ENCODE peak calls at places on chromosomes 2 and 18, in five cellular contexts. M is A549, H is heart left ventricle, X is GM20000, A is WTC11. Y is an unnamed sample.

GRCh38 chr2:85503611-85504433 is 35.1 kb upstream of the MAT2A start:
- DNase-seq in H (no peak), X (no peak), M (no peak), A (no peak), Y (no peak)

GRCh38 chr2:65710356-65710755 is 278.0 kb upstream of the SPRED2 start:
- DNase-seq in A (no peak), M (no peak), H (no peak), X (no peak), Y (no peak)

GRCh38 chr18:22536558-22536957 is 118.8 kb upstream of the CTAGE1 start:
- DNase-seq in X (no peak), H (no peak), A (no peak), M (no peak), Y (no peak)

GRCh38 chr2:112924855-112925254 is 13.9 kb downstream of the IL37 start:
- DNase-seq in A (no peak), X (no peak), H (no peak), M (peak; percentile 16), Y (no peak)

GRCh38 chr2:135742307-135742838 is 718 bp downstream of the UBXN4 start:
- DNase-seq in A (peak; percentile 48), H (peak; percentile 51), X (peak; percentile 68), M (peak; percentile 54), Y (peak; percentile 63)

GRCh38 chr2:158586491-158586890 is 129.7 kb downstream of the PKP4 start:
- DNase-seq in H (no peak), X (no peak), M (peak; percentile 55), A (no peak), Y (no peak)

GRCh38 chr2:213004197-213004821 is 147.1 kb downstream of the IKZF2 start:
- DNase-seq in X (no peak), A (no peak), H (no peak), M (no peak), Y (no peak)

GRCh38 chr2:191150121-191150450 is 708 bp downstream of the STAT4 start:
- DNase-seq in H (no peak), M (no peak), A (no peak), X (peak; percentile 28), Y (peak; percentile 31)

GRCh38 chr2:182404102-182404501 is 22.7 kb downstream of the PDE1A start:
- DNase-seq in A (no peak), M (peak; percentile 6), X (no peak), H (no peak), Y (no peak)

GRCh38 chr2:16628316-16628715 is 37.3 kb downstream of the CYRIA start:
- DNase-seq in H (no peak), M (no peak), A (no peak), X (no peak), Y (no peak)

GRCh38 chr18:9280854-9281253 is 53.7 kb upstream of the TWSG1 start:
- DNase-seq in M (no peak), H (no peak), A (no peak), X (no peak), Y (no peak)

GRCh38 chr2:190499976-190500588 is 34.4 kb downstream of the NEMP2 start:
- DNase-seq in X (no peak), H (no peak), M (no peak), A (peak; percentile 12), Y (no peak)

GRCh38 chr2:2157400-2157799 is 173.7 kb downstream of the MYT1L start:
- DNase-seq in X (no peak), A (no peak), M (no peak), H (no peak), Y (no peak)

GRCh38 chr2:74941284-74941683 is 17.2 kb upstream of the POLE4 start:
- DNase-seq in A (no peak), X (no peak), H (no peak), M (no peak), Y (no peak)

GRCh38 chr2:11753886-11754704 is 7.7 kb downstream of the LPIN1 start:
- DNase-seq in M (peak; percentile 37), A (no peak), X (peak; percentile 51), H (peak; percentile 46), Y (no peak)

GRCh38 chr2:38959938-38960608 is 70.4 kb downstream of the ARHGEF33 start:
- DNase-seq in H (peak; percentile 82), X (peak; percentile 91), A (peak; percentile 75), M (no peak), Y (peak; percentile 80)

GRCh38 chr2:48474599-48475298 is 55.2 kb upstream of the STON1 start:
- DNase-seq in X (no peak), H (no peak), A (no peak), M (no peak), Y (no peak)

GRCh38 chr2:18356676-18357075 is 203.8 kb downstream of the RDH14 start:
- DNase-seq in H (no peak), A (no peak), X (no peak), M (peak; percentile 34), Y (no peak)

GRCh38 chr2:216776076-216776726 is 80.9 kb upstream of the IGFBP5 start:
- DNase-seq in M (no peak), A (no peak), H (no peak), X (no peak), Y (no peak)

GRCh38 chr2:42801388-42801787 is 9.0 kb upstream of the HAAO start:
- DNase-seq in A (no peak), H (no peak), X (no peak), M (no peak), Y (no peak)

GRCh38 chr18:75529394-75529793 is 101.9 kb upstream of the SMIM21 start:
- DNase-seq in X (no peak), M (no peak), H (no peak), A (no peak), Y (no peak)

GRCh38 chr2:158600155-158600802 is 143.5 kb downstream of the PKP4 start:
- DNase-seq in X (no peak), H (peak; percentile 66), A (no peak), M (peak; percentile 40), Y (no peak)

GRCh38 chr2:114022360-114023085 is 132.6 kb downstream of the ACTR3 start:
- DNase-seq in A (no peak), M (peak; percentile 43), H (no peak), X (no peak), Y (no peak)

GRCh38 chr2:235654115-235654514 is 160.3 kb downstream of the AGAP1 start:
- DNase-seq in X (no peak), A (no peak), M (no peak), H (no peak), Y (no peak)

GRCh38 chr18:34352385-34353163 is 127.9 kb upstream of the NOL4 start:
- DNase-seq in A (no peak), X (no peak), M (no peak), H (no peak), Y (no peak)

GRCh38 chr2:216777637-216778273 is 82.1 kb downstream of the TNP1 start:
- DNase-seq in M (peak; percentile 87), H (no peak), A (peak; percentile 66), X (peak; percentile 71), Y (peak; percentile 78)

GRCh38 chr2:196166876-196167275 is 4.5 kb downstream of the STK17B start:
- DNase-seq in X (no peak), M (no peak), H (no peak), A (no peak), Y (no peak)

GRCh38 chr2:217793566-217794132 is 209.1 kb downstream of the TNS1 start:
- DNase-seq in A (no peak), M (no peak), X (no peak), H (no peak), Y (no peak)

GRCh38 chr2:240588669-240589068 is 2.1 kb downstream of the CAPN10 start:
- DNase-seq in X (no peak), M (no peak), A (no peak), H (no peak), Y (no peak)

GRCh38 chr2:43127208-43127940 is 99.0 kb downstream of the ZFP36L2 start:
- DNase-seq in H (peak; percentile 73), X (peak; percentile 74), A (peak; percentile 94), M (peak; percentile 72), Y (peak; percentile 81)

GRCh38 chr2:47509250-47509649 is 106.3 kb downstream of the MSH2 start:
- DNase-seq in X (no peak), H (no peak), M (no peak), A (no peak), Y (no peak)

GRCh38 chr2:55051026-55051866 is 995 bp upstream of the RTN4 start:
- DNase-seq in M (peak; percentile 96), H (peak; percentile 70), A (no peak), X (no peak), Y (no peak)

GRCh38 chr2:165454905-165455304 is 14.6 kb upstream of the CSRNP3 start:
- DNase-seq in H (no peak), X (no peak), M (no peak), A (no peak), Y (no peak)

GRCh38 chr2:165453672-165454071 is 15.8 kb upstream of the CSRNP3 start:
- DNase-seq in H (no peak), M (no peak), X (no peak), A (no peak), Y (no peak)

GRCh38 chr2:165450141-165450540 is 19.4 kb upstream of the CSRNP3 start:
- DNase-seq in M (no peak), X (no peak), H (no peak), A (no peak), Y (no peak)

GRCh38 chr2:165455940-165456479 is 13.5 kb upstream of the CSRNP3 start:
- DNase-seq in H (no peak), A (no peak), X (no peak), M (no peak), Y (no peak)

GRCh38 chr2:165452327-165452726 is 17.2 kb upstream of the CSRNP3 start:
- DNase-seq in M (no peak), X (no peak), A (no peak), H (no peak), Y (no peak)
- TF ChIP-seq CTCF in M (no peak), X (no peak), A (no peak), H (no peak), Y (no peak)

DNA sequence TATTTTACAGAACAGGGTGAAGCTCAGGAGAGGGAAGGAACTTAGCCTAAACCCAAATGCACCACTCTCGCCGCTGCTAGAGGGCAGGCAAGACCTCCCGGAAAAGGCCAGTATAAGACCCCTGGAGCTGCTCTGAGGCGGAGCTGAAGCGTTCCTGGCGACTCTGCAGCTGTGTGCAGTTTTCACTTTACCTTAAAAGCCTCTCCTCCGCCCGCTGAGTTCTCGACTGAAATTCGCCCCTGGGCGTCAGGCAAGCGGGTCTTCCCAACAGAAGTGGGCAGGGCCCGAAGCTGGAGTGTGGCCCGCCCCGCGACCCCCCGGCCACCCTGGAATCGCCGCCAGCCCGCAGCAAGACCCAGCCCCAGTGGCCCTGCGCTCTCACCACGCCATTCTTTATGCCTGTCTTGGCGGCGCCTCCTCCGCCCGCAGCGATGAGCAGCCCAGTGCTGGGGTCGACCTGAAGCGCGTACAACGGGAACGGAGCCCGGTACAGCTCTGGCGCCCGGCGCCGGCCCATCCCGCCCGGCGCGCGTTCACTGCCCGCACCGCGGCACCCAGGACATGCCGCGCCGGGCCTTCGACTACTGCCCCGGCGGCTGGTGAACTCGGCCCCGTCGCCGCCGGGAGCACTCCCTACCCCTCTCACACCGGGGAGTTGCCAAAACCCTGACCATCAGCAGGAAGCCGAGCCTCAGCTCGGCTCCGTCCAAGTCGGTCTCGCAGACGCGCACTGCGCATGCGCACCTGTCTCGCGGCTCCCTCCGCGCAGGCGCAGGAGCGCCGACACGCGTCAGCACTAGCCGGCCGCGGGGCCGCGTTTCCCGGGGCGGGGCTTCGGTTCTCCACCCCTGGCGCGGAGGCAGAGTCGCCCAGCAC is at the start of gene PREB:
- DNase-seq in H (peak; percentile 98), X (peak; percentile 100), A (peak; percentile 99), M (peak; percentile 96), Y (peak; percentile 99)
- TF ChIP-seq CTCF in H (peak; percentile 21), X (peak; percentile 10), A (no peak), M (no peak), Y (peak; percentile 36)

GRCh38 chr18:59272971-59273935 is at the start of gene RAX:
- DNase-seq in M (peak; percentile 42), X (peak; percentile 80), A (peak; percentile 94), H (no peak), Y (peak; percentile 81)
- TF ChIP-seq CTCF in M (no peak), X (peak; percentile 16), A (no peak), H (peak; percentile 12), Y (no peak)

GRCh38 chr18:7566587-7567486 is at the start of gene PTPRM:
- DNase-seq in A (peak; percentile 67), H (peak; percentile 95), M (peak; percentile 65), X (peak; percentile 89), Y (peak; percentile 86)
- TF ChIP-seq CTCF in A (peak; percentile 18), H (peak; percentile 55), M (peak; percentile 74), X (peak; percentile 43), Y (peak; percentile 73)

Y was measured in GM13977.